ENCODE peak calls at places on chromosomes 11 and 22, in five cellular contexts. W is CD4-positive, alpha-beta T cell; E is epithelial cell of proximal tubule; B is GM12864; P is spleen. C is an unnamed sample.

GRCh38 chr22:19523240-19524169 is 705 bp downstream of the CLDN5 start:
- DNase-seq in W (no peak), E (no peak), B (no peak), P (peak; percentile 76), C (peak; percentile 70)

GRCh38 chr22:37806409-37807338 is 1.1 kb upstream of the GCAT start:
- DNase-seq in W (no peak), E (no peak), B (no peak), P (no peak), C (no peak)

GRCh38 chr11:130979386-130979972 is 63.2 kb upstream of the SNX19 start:
- DNase-seq in W (no peak), E (no peak), B (no peak), P (no peak), C (no peak)

GRCh38 chr22:17418890-17419324 is 49.6 kb downstream of the CECR2 start:
- DNase-seq in W (no peak), E (no peak), B (no peak), P (no peak), C (no peak)

GRCh38 chr22:39946571-39947407 is 13.4 kb upstream of the TMA7B start:
- DNase-seq in W (no peak), E (no peak), B (no peak), P (no peak), C (no peak)

GRCh38 chr22:29369460-29369859 is 18.9 kb downstream of the AP1B1 start:
- DNase-seq in W (no peak), E (no peak), B (no peak), P (peak; percentile 76), C (no peak)

GRCh38 chr11:33900159-33900855 is 8.4 kb upstream of the LMO2 start:
- DNase-seq in W (no peak), E (no peak), B (no peak), P (no peak), C (no peak)

GRCh38 chr22:46025225-46025972 is 48.4 kb upstream of the WNT7B start:
- DNase-seq in W (no peak), E (no peak), B (no peak), P (peak; percentile 23), C (no peak)

GRCh38 chr11:86440305-86440716 is 65.6 kb downstream of the CCDC81 start:
- DNase-seq in W (no peak), E (no peak), B (no peak), P (no peak), C (no peak)

GRCh38 chr22:44685384-44686056 is 16.5 kb upstream of the PRR5 start:
- DNase-seq in W (peak; percentile 74), E (no peak), B (peak; percentile 59), P (peak; percentile 87), C (no peak)

GRCh38 chr11:45739866-45740265 is 65.1 kb upstream of the SLC35C1 start:
- DNase-seq in W (no peak), E (no peak), B (no peak), P (no peak), C (no peak)

GRCh38 chr11:11215944-11216343 is 137.1 kb downstream of the CSNK2A3 start:
- DNase-seq in W (no peak), E (no peak), B (no peak), P (no peak), C (no peak)

GRCh38 chr11:34988294-34989255 is 72.2 kb downstream of the PDHX start:
- DNase-seq in W (no peak), E (no peak), B (no peak), P (no peak), C (no peak)

GRCh38 chr11:45337583-45338360 is 51.6 kb upstream of the SYT13 start:
- DNase-seq in W (no peak), E (no peak), B (no peak), P (no peak), C (peak; percentile 20)

GRCh38 chr22:46293591-46294260 is 2.9 kb upstream of the GTSE1 start:
- DNase-seq in W (no peak), E (no peak), B (no peak), P (peak; percentile 84), C (no peak)

GRCh38 chr11:128908391-128909246 is 17.5 kb downstream of the KCNJ5 start:
- DNase-seq in W (no peak), E (no peak), B (no peak), P (no peak), C (no peak)

GRCh38 chr11:73493838-73494598 is 103.9 kb downstream of the FAM168A start:
- DNase-seq in W (no peak), E (peak; percentile 41), B (no peak), P (no peak), C (no peak)

GRCh38 chr11:83827940-83828554 is 541.9 kb upstream of the CCDC90B start:
- DNase-seq in W (no peak), E (no peak), B (no peak), P (no peak), C (no peak)

GRCh38 chr22:31218565-31219262 is 6.6 kb downstream of the LIMK2 start:
- DNase-seq in W (no peak), E (no peak), B (no peak), P (no peak), C (no peak)

GRCh38 chr11:94938399-94939055 is 34.8 kb downstream of the CWC15 start:
- DNase-seq in W (no peak), E (no peak), B (no peak), P (no peak), C (no peak)

GRCh38 chr22:27996529-27996925 is 77.5 kb upstream of the PITPNB start:
- DNase-seq in W (no peak), E (no peak), B (no peak), P (peak; percentile 34), C (no peak)

GRCh38 chr22:35459423-35459894 is 59.5 kb downstream of the MCM5 start:
- DNase-seq in W (no peak), E (no peak), B (no peak), P (no peak), C (no peak)

GRCh38 chr11:87780068-87780413 is 395.2 kb downstream of the RAB38 start:
- DNase-seq in W (no peak), E (no peak), B (no peak), P (no peak), C (no peak)

GRCh38 chr11:45042560-45042959 is 91.9 kb upstream of the TP53I11 start:
- DNase-seq in W (no peak), E (no peak), B (no peak), P (no peak), C (no peak)

GRCh38 chr11:57474017-57474750 is 13.9 kb downstream of the RTN4RL2 start:
- DNase-seq in W (no peak), E (no peak), B (no peak), P (peak; percentile 81), C (no peak)

GRCh38 chr11:101096036-101096704 is 33.4 kb downstream of the PGR start:
- DNase-seq in W (no peak), E (no peak), B (no peak), P (no peak), C (no peak)

GRCh38 chr11:57571631-57572030 is 4.2 kb upstream of the UBE2L6 start:
- DNase-seq in W (no peak), E (no peak), B (no peak), P (no peak), C (no peak)

GRCh38 chr22:31544481-31545480 is 48.4 kb downstream of the SFI1 start:
- DNase-seq in W (no peak), E (peak; percentile 81), B (no peak), P (no peak), C (no peak)

GRCh38 chr11:77046060-77046501 is 11.9 kb downstream of the B3GNT6 start:
- DNase-seq in W (peak; percentile 47), E (no peak), B (no peak), P (no peak), C (no peak)

GRCh38 chr11:78032090-78032489 is 9.0 kb upstream of the KCTD14 start:
- DNase-seq in W (no peak), E (no peak), B (no peak), P (no peak), C (no peak)

GRCh38 chr11:78195917-78196545 is 7.3 kb downstream of the USP35 start:
- DNase-seq in W (no peak), E (no peak), B (no peak), P (peak; percentile 70), C (no peak)

GRCh38 chr11:81579339-81579738 is 1154.3 kb downstream of the FAM181B start:
- DNase-seq in W (no peak), E (no peak), B (no peak), P (no peak), C (no peak)

GRCh38 chr11:69035959-69036340 is 12.8 kb upstream of the TPCN2 start:
- DNase-seq in W (no peak), E (no peak), B (no peak), P (no peak), C (no peak)

GRCh38 chr11:44310456-44311272 is 725 bp upstream of the ALX4 start:
- DNase-seq in W (no peak), E (no peak), B (no peak), P (no peak), C (no peak)

GRCh38 chr11:57471496-57471895 is 11.2 kb downstream of the RTN4RL2 start:
- DNase-seq in W (no peak), E (no peak), B (no peak), P (no peak), C (no peak)

DNA sequence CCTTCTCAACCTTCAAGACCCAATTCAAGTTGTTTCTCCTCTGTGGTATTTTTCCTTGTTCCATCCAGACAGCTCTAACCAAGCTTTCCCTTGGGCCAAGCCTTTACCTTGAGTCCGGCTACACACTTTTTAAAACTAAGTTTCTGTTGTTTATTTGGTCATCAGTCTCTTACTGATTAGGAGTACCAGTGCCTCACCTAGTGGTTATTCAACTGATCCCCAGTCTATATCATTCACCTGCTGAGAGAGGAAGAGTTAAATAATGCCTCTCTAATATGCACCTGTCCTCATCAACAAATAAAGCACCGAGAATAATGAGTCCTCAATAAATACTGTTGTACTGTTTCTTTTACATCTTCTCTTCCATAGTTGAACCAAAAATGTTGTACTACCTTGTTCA is 160.8 kb downstream of the MSANTD4 start:
- DNase-seq in W (no peak), E (no peak), B (no peak), P (no peak), C (no peak)
- TF ChIP-seq CTCF in W (no peak), E (peak; percentile 74), B (no peak), P (no peak), C (no peak)

GRCh38 chr22:49863936-49864335 is 10.3 kb downstream of the ZBED4 start:
- DNase-seq in W (no peak), E (no peak), B (no peak), P (no peak), C (no peak)

GRCh38 chr22:49867303-49868250 is 13.9 kb downstream of the ZBED4 start:
- DNase-seq in W (no peak), E (no peak), B (no peak), P (peak; percentile 40), C (no peak)

GRCh38 chr22:49866646-49867045 is 13.0 kb downstream of the ZBED4 start:
- DNase-seq in W (no peak), E (no peak), B (no peak), P (no peak), C (no peak)

GRCh38 chr22:49865156-49865555 is 11.5 kb downstream of the ZBED4 start:
- DNase-seq in W (no peak), E (no peak), B (no peak), P (peak; percentile 61), C (no peak)

GRCh38 chr22:49866134-49866533 is 12.5 kb downstream of the ZBED4 start:
- DNase-seq in W (no peak), E (no peak), B (no peak), P (no peak), C (no peak)
- TF ChIP-seq CTCF in W (no peak), E (no peak), B (no peak), P (no peak), C (no peak)

GRCh38 chr22:43270314-43270908 is 72.8 kb downstream of the SCUBE1 start:
- DNase-seq in W (no peak), E (no peak), B (peak; percentile 77), P (no peak), C (no peak)
- TF ChIP-seq CTCF in W (no peak), E (peak; percentile 16), B (peak; percentile 22), P (no peak), C (peak; percentile 55)

GRCh38 chr22:25382762-25383161 is 163.3 kb downstream of the CRYBB2 start:
- DNase-seq in W (no peak), E (no peak), B (no peak), P (no peak), C (no peak)
- TF ChIP-seq CTCF in W (no peak), E (peak; percentile 55), B (peak; percentile 45), P (no peak), C (no peak)